ENCODE peak calls at places on chromosomes 1 and 21, in ten cellular contexts. Z, S, J, Q, E, L, U, Y, G and H are unnamed samples.

GRCh38 chr1:58660105-58660504 is 39.8 kb downstream of the MYSM1 start:
- DNase-seq in S (no peak), E (no peak), G (no peak), Q (no peak), L (no peak), Z (no peak), J (no peak), U (no peak), Y (no peak), H (no peak)

GRCh38 chr1:100353073-100353801 is 931 bp downstream of the CDC14A start:
- DNase-seq in S (no peak), Q (no peak), Z (no peak), G (peak; percentile 40), E (no peak), L (no peak), Y (peak; percentile 24), J (peak; percentile 53), U (peak; percentile 26), H (no peak)

GRCh38 chr1:44970317-44970716 is 16.1 kb downstream of the EIF2B3 start:
- DNase-seq in Z (no peak), L (peak; percentile 30), S (no peak), J (no peak), E (peak; percentile 33), U (no peak), Q (peak; percentile 80), G (no peak), Y (no peak), H (peak; percentile 64)

GRCh38 chr1:145845514-145846161 is at the start of gene NUDT17:
- DNase-seq in Q (peak; percentile 78), Y (peak; percentile 66), L (peak; percentile 67), U (peak; percentile 81), Z (peak; percentile 85), G (peak; percentile 77), S (peak; percentile 75), E (peak; percentile 32), J (peak; percentile 93), H (no peak)

GRCh38 chr1:184482113-184482512 is 95.3 kb downstream of the C1orf21 start:
- DNase-seq in Z (no peak), U (no peak), E (no peak), Y (no peak), L (peak; percentile 44), J (peak; percentile 48), S (no peak), Q (no peak), G (peak; percentile 47), H (no peak)

GRCh38 chr1:44581205-44581604 is 93.1 kb downstream of the TMEM53 start:
- DNase-seq in G (no peak), S (no peak), L (no peak), E (no peak), J (no peak), Z (no peak), Y (no peak), Q (no peak), U (no peak), H (no peak)

GRCh38 chr1:94199398-94199797 is 38.0 kb downstream of the ARHGAP29 start:
- DNase-seq in S (no peak), J (no peak), Q (no peak), U (no peak), Y (no peak), E (no peak), G (no peak), L (no peak), Z (no peak), H (no peak)

GRCh38 chr1:55073187-55073916 is 34.0 kb downstream of the PCSK9 start:
- DNase-seq in U (no peak), E (no peak), L (no peak), Q (no peak), G (no peak), S (no peak), J (no peak), Z (no peak), Y (no peak), H (no peak)

GRCh38 chr1:32066489-32066873 is 6.3 kb upstream of the TMEM39B start:
- DNase-seq in Q (peak; percentile 94), Y (no peak), U (no peak), G (peak; percentile 91), S (no peak), J (peak; percentile 96), E (peak; percentile 39), L (peak; percentile 79), Z (no peak), H (peak; percentile 21)

GRCh38 chr1:19416145-19416544 is 69.2 kb downstream of the CAPZB start:
- DNase-seq in S (no peak), Q (peak; percentile 14), G (no peak), U (no peak), L (no peak), Z (no peak), Y (no peak), J (no peak), E (no peak), H (no peak)

GRCh38 chr1:32681999-32682398 is 20.6 kb downstream of the SYNC start:
- DNase-seq in L (no peak), J (no peak), G (no peak), S (no peak), Y (no peak), U (no peak), E (no peak), Q (no peak), Z (no peak), H (no peak)

GRCh38 chr21:45559216-45560105 is 17.2 kb upstream of the SLC19A1 start:
- DNase-seq in Q (no peak), U (no peak), G (no peak), J (no peak), E (no peak), L (no peak), Z (peak; percentile 29), Y (no peak), S (peak; percentile 30), H (no peak)

GRCh38 chr1:2539312-2539907 is 9.3 kb upstream of the HES5 start:
- DNase-seq in U (peak; percentile 66), S (no peak), G (no peak), Y (no peak), E (no peak), Z (peak; percentile 79), J (no peak), Q (peak; percentile 47), L (no peak), H (no peak)

GRCh38 chr1:209063816-209064664 is 519.5 kb upstream of the CAMK1G start:
- DNase-seq in L (no peak), Y (no peak), E (no peak), S (no peak), Q (no peak), Z (no peak), J (no peak), U (no peak), G (no peak), H (no peak)

GRCh38 chr1:31364561-31365255 is 8.2 kb downstream of the FABP3 start:
- DNase-seq in Z (no peak), L (no peak), Y (no peak), U (no peak), E (no peak), Q (no peak), S (no peak), J (no peak), G (no peak), H (no peak)

GRCh38 chr21:44527983-44528633 is 11.9 kb downstream of the KRTAP10-1 start:
- DNase-seq in Q (no peak), Y (no peak), E (no peak), Z (no peak), U (no peak), L (no peak), G (no peak), S (peak; percentile 35), J (no peak), H (no peak)

GRCh38 chr1:92601044-92601443 is 114.3 kb upstream of the GFI1 start:
- DNase-seq in U (no peak), E (peak; percentile 17), Y (no peak), G (no peak), L (no peak), J (peak; percentile 27), S (no peak), Q (no peak), Z (no peak), H (no peak)

DNA sequence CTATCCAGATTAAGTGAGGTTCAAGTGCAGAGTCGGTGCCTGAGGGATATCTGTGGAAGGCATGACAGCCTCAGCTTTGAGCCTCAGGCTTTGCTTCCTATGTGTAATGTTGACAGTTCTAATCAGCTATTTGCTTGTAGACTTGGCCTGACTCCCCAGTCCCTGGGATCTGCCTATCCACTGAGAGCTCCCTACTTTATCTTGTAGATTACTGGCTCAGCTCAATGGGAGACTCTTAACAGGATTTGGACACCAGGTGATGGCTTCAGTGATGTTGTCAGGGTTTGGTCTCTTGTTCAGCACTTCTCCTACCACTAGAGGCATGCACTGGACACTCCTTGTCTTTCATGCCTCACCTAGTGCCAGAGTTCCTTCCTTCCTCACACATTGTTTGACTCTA is 126.6 kb upstream of the BEND5 start:
- DNase-seq in S (no peak), Q (no peak), G (no peak), Z (no peak), U (no peak), Y (no peak), J (no peak), L (no peak), E (no peak), H (no peak)
- TF ChIP-seq CTCF in S (no peak), Q (peak; percentile 15), G (no peak), Z (no peak), U (no peak), Y (no peak), J (no peak), L (no peak), E (no peak), H (no peak)

GRCh38 chr1:245858683-245859509 is 648.2 kb downstream of the SMYD3 start:
- DNase-seq in Q (peak; percentile 52), G (no peak), Y (no peak), J (peak; percentile 58), L (peak; percentile 72), U (no peak), S (no peak), E (no peak), Z (no peak), H (no peak)
- TF ChIP-seq CTCF in Q (peak; percentile 63), G (no peak), Y (no peak), J (peak; percentile 46), L (peak; percentile 45), U (no peak), S (no peak), E (peak; percentile 37), Z (peak; percentile 47), H (peak; percentile 44)

GRCh38 chr1:34547043-34547674 is 207.7 kb upstream of the GJB5 start:
- DNase-seq in G (no peak), Y (no peak), E (no peak), U (peak; percentile 26), S (no peak), Z (peak; percentile 80), J (no peak), L (no peak), Q (peak; percentile 16), H (no peak)

DNA sequence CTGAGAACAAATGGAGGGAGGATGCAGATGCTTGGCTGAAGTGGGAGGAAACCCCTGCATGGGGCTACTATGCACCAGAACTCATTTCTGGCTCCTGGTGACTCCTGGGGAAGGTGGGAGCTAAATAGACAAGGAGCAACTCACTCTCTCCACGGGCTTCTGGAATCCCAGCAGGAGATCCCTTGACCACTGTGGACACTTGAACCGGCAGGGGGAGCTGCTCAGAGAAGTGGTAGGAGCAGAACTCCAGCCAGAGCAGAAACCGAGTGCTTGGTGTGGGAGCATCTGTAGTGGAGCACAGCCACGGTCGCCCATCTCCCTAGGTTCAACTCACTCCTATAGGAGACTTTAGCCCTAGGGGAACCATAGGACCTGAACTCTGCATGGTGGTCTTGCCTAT is 205.6 kb upstream of the GJB5 start:
- DNase-seq in Y (peak; percentile 27), J (no peak), E (no peak), Q (peak; percentile 53), L (no peak), G (no peak), S (no peak), Z (peak; percentile 74), U (peak; percentile 69), H (no peak)
- TF ChIP-seq CTCF in Y (peak; percentile 55), J (no peak), E (peak; percentile 35), Q (peak; percentile 62), L (no peak), G (no peak), S (no peak), Z (peak; percentile 71), U (peak; percentile 43), H (peak; percentile 32)

GRCh38 chr1:41322835-41323234 is 38.4 kb upstream of the FOXO6 start:
- DNase-seq in J (peak; percentile 36), Z (peak; percentile 79), U (peak; percentile 66), E (no peak), L (no peak), Q (peak; percentile 66), G (peak; percentile 25), Y (no peak), S (no peak), H (no peak)
- TF ChIP-seq CTCF in J (peak; percentile 37), Z (peak; percentile 85), U (peak; percentile 42), E (peak; percentile 63), L (peak; percentile 41), Q (peak; percentile 73), G (no peak), Y (peak; percentile 61), S (peak; percentile 21), H (peak; percentile 45)